ENCODE peak calls at places on chromosomes 3 and 15, in four cellular contexts. O is tibial nerve, Y is Karpas-422, T is heart right ventricle. Q is an unnamed sample.

GRCh38 chr3:48082580-48083187 is 66.5 kb upstream of the MAP4 start:
- DNase-seq in T (no peak), O (no peak), Y (no peak), Q (no peak)

GRCh38 chr3:135199137-135199536 is 404.1 kb downstream of the EPHB1 start:
- DNase-seq in T (no peak), Y (no peak), O (no peak), Q (no peak)

GRCh38 chr3:135528638-135529037 is 436.9 kb upstream of the PPP2R3A start:
- DNase-seq in O (no peak), Y (no peak), T (no peak), Q (no peak)

GRCh38 chr15:42272768-42273098 is 268 bp upstream of the GANC start:
- DNase-seq in Y (no peak), T (no peak), O (no peak), Q (no peak)

GRCh38 chr3:53493618-53493996 is 804 bp upstream of the CACNA1D start:
- DNase-seq in O (no peak), Y (no peak), T (no peak), Q (no peak)

GRCh38 chr15:63288778-63289378 is 11.5 kb downstream of the APH1B start:
- DNase-seq in O (no peak), Y (peak), T (no peak), Q (no peak)

GRCh38 chr15:92523176-92523575 is 129.5 kb downstream of the ST8SIA2 start:
- DNase-seq in Y (no peak), O (no peak), T (no peak), Q (no peak)

GRCh38 chr3:63910873-63911272 is 1.3 kb downstream of the SCAANT1 start:
- DNase-seq in Y (peak), T (no peak), O (no peak), Q (no peak)

GRCh38 chr3:170641510-170642236 is 55.8 kb upstream of the SLC7A14 start:
- DNase-seq in Y (no peak), T (no peak), O (no peak), Q (no peak)

GRCh38 chr15:67087507-67088172 is 22.2 kb downstream of the SMAD3 start:
- DNase-seq in O (no peak), Y (no peak), T (no peak), Q (no peak)

GRCh38 chr3:67647390-67647878 is 7.0 kb downstream of the SUCLG2 start:
- DNase-seq in Y (no peak), T (peak), O (no peak), Q (no peak)

GRCh38 chr15:69762373-69763148 is 309.9 kb downstream of the RPLP1 start:
- DNase-seq in T (no peak), Y (peak), O (no peak), Q (no peak)

GRCh38 chr3:128971421-128971820 is 22.5 kb downstream of the CFAP92 start:
- DNase-seq in Y (no peak), T (peak), O (no peak), Q (no peak)

GRCh38 chr3:30401971-30402370 is 204.4 kb upstream of the TGFBR2 start:
- DNase-seq in Y (no peak), O (no peak), T (peak), Q (no peak)

GRCh38 chr3:195156286-195156890 is 114.6 kb downstream of the XXYLT1 start:
- DNase-seq in O (no peak), T (no peak), Y (no peak), Q (no peak)

GRCh38 chr15:86837631-86838030 is 758.0 kb downstream of the AGBL1 start:
- DNase-seq in O (no peak), T (no peak), Y (no peak), Q (no peak)

GRCh38 chr3:65914740-65915366 is 123.9 kb downstream of the MAGI1 start:
- DNase-seq in Y (peak), O (no peak), T (no peak), Q (no peak)

GRCh38 chr15:55858661-55859060 is 115.7 kb upstream of the PRTG start:
- DNase-seq in O (no peak), Y (no peak), T (no peak), Q (no peak)

GRCh38 chr3:107392549-107393165 is 15.4 kb downstream of the CCDC54 start:
- DNase-seq in O (no peak), Y (no peak), T (no peak), Q (no peak)

GRCh38 chr15:68699881-68700394 is 120.8 kb downstream of the ANP32A start:
- DNase-seq in O (no peak), T (peak), Y (no peak), Q (no peak)

DNA sequence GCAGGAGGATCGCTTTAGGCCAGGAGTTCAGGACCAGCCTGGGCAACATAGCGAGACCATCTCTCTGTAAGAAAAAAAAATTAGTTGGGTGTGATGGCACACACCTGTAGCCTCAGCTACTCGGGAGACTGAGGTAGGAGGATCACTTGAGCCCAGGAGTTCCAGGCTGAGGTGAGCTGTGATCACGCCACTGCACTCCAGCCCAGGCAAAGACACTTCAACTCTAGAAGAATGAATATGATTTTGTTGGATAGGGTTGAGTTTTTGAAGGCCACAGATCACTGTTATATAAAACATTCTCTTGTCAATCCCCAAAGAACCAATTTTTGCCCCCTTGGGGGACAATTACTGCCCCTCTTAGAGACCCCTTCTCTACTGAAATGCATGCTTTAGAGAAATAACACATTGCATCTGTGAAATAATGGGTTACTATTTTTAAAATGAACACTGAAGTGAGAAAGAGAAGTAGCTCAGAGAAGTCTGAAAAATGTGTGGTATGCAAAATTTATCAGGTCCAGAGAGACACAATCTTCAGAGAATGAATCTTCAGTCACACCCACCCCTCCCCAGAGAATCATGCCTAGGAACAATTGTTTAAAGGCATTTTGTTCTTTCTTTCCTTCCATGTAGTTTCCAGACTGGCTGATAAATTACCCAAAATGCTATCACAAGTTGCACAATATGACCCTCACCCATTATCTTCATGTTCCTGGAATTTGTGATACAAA is 42.7 kb downstream of the METTL6 start:
- DNase-seq in O (no peak), Y (peak), T (no peak), Q (no peak)
- H3K4me3 ChIP-seq in O (no peak), Y (peak), T (no peak), Q (no peak)

DNA sequence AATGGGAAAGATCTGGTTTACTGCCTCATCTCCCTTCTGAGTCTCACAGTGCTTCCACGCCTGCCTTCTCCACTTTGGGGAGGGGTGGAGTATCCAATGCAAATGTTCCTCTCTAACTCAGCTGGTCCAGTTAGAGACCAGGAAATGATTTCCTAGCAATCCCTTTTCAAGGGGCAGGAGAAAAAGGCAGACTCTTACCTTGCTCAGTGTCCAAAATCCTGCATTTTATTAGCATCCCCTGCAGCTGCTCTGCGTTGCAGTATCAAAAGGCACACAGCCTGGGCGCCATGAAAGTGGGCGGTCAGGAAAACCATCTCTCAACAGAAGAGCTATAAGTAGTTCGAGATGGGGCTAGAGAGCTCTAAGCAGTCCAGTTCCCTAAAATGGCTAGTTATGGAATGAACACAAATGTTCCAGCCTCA is 451.6 kb downstream of the FOXP1 start:
- DNase-seq in T (no peak), O (no peak), Y (peak), Q (no peak)
- H3K4me3 ChIP-seq in T (peak), O (no peak), Y (peak), Q (peak)

GRCh38 chr15:40369474-40369869 is 11.5 kb downstream of the DISP2 start:
- DNase-seq in T (no peak), O (no peak), Y (no peak), Q (no peak)

GRCh38 chr15:40367038-40367672 is 9.1 kb downstream of the DISP2 start:
- DNase-seq in T (peak), O (no peak), Y (no peak), Q (no peak)

GRCh38 chr15:40367673-40368611 is 9.9 kb downstream of the DISP2 start:
- DNase-seq in Y (peak), O (peak), T (peak), Q (no peak)

GRCh38 chr15:40369971-40370370 is 12.0 kb downstream of the DISP2 start:
- DNase-seq in O (no peak), Y (no peak), T (no peak), Q (no peak)

GRCh38 chr15:40368701-40369473 is 10.9 kb downstream of the DISP2 start:
- DNase-seq in Y (no peak), T (no peak), O (no peak), Q (no peak)
- H3K4me3 ChIP-seq in Y (no peak), T (no peak), O (no peak), Q (no peak)

DNA sequence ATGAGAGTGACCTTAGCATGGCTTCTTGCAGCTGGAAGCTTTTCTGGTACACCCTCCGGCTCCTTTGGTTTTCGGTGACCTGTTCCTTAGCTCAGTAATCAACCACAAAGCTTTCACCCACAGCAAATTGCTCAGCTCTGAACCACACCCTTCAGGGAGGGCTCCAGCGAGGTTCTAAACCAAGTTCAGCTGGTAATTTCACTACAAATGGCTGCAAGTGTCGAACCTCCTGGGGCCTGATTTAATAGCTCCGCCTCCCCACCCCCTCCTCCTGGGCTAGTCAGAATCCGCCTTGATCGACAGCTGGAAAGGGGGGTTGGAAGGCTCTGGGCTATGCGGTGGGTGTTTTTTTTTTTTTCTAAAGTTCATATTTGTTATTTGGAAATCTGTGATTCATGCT is 150.9 kb upstream of the MCTP2 start:
- DNase-seq in T (peak), O (peak), Y (no peak), Q (no peak)
- H3K4me3 ChIP-seq in T (no peak), O (no peak), Y (no peak), Q (peak)

GRCh38 chr15:51094606-51095569 is at the start of gene TNFAIP8L3:
- DNase-seq in T (no peak), Y (no peak), O (no peak), Q (no peak)

GRCh38 chr15:51095681-51096331 is 1.1 kb upstream of the TNFAIP8L3 start:
- DNase-seq in T (no peak), Y (no peak), O (no peak), Q (no peak)

GRCh38 chr15:51093488-51093864 is 1.2 kb downstream of the TNFAIP8L3 start:
- DNase-seq in O (no peak), Y (no peak), T (no peak), Q (no peak)

GRCh38 chr15:51092480-51092879 is 2.2 kb downstream of the TNFAIP8L3 start:
- DNase-seq in T (no peak), Y (no peak), O (no peak), Q (no peak)

DNA sequence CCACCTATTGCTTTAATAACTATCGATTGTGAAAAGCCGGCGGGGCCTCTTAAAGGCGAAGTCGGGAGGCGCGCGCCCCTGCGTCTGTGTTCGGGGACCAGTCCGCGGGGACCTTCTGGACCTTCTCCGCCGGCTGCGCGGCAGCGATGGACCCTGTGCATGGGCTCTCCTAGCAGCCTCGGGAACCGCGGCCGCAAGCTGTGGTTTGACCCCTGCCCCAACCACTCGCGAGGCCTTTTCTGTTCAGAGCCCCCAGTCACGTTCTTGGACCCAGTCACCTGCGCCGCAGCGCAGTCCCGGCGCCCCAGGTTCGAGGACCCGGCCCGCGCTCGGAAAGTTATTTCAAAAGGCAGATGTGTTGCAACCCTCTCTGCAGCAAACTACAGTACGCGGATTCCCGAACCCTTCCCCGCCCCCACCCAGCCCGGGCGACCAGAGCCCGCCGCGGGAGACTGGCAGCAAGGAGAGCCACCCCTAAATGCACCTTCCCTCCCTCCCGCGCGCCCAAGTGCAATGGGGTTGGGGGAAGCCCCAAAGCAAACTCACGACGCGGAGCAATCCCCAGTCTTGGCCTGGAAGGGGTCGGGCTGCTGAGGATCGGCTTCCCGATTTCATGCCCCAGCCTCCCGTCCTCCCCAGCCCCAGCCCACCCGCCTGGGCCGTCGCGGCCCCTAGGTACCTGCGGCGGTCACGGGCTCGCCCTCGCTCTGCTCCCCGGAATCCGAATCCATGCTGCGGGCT is 671 bp downstream of the TNFAIP8L3 start:
- DNase-seq in Y (no peak), T (no peak), O (peak), Q (no peak)
- H3K4me3 ChIP-seq in Y (no peak), T (peak), O (peak), Q (peak)

GRCh38 chr3:190996376-190996775 is 133.9 kb upstream of the GMNC start:
- DNase-seq in O (no peak), T (no peak), Y (no peak), Q (no peak)
- H3K4me3 ChIP-seq in O (no peak), T (no peak), Y (no peak), Q (no peak)

GRCh38 chr3:186540444-186541226 is 3.5 kb downstream of the CRYGS start:
- DNase-seq in T (peak), Y (peak), O (peak), Q (no peak)
- H3K4me3 ChIP-seq in T (no peak), Y (no peak), O (no peak), Q (no peak)